ENCODE peak calls at places on chromosome 2, in ten cellular contexts. V, Q, R, A, T, X, S, B, G and D are unnamed samples.

GRCh38 chr2:229689307-229689839 is 25.0 kb downstream of the DNER start:
- DNase-seq in V (no peak), Q (no peak), R (no peak), A (no peak), T (no peak), X (no peak), S (no peak), B (no peak), G (no peak), D (no peak)

GRCh38 chr2:142872900-142873724 is 4.4 kb upstream of the KYNU start:
- DNase-seq in V (peak; percentile 97), Q (peak; percentile 85), R (peak; percentile 84), A (no peak), T (peak; percentile 59), X (no peak), S (no peak), B (no peak), G (no peak), D (peak; percentile 89)

GRCh38 chr2:170425291-170425751 is 247.4 kb downstream of the MYO3B start:
- DNase-seq in V (peak; percentile 36), Q (peak; percentile 16), R (peak; percentile 5), A (peak; percentile 46), T (peak; percentile 1), X (no peak), S (no peak), B (no peak), G (no peak), D (peak; percentile 13)

GRCh38 chr2:20490300-20491181 is 43.7 kb downstream of the RHOB start:
- DNase-seq in V (peak; percentile 72), Q (peak; percentile 99), R (peak; percentile 97), A (no peak), T (peak; percentile 94), X (no peak), S (no peak), B (no peak), G (peak; percentile 43), D (peak; percentile 91)

GRCh38 chr2:41768301-41768700 is 279.5 kb upstream of the PKDCC start:
- DNase-seq in V (no peak), Q (no peak), R (no peak), A (no peak), T (no peak), X (no peak), S (no peak), B (no peak), G (peak; percentile 18), D (no peak)

GRCh38 chr2:133541797-133542196 is 26.5 kb downstream of the NCKAP5 start:
- DNase-seq in V (no peak), Q (no peak), R (no peak), A (peak; percentile 37), T (no peak), X (no peak), S (no peak), B (no peak), G (no peak), D (no peak)

GRCh38 chr2:88252646-88253045 is 82.5 kb downstream of the THNSL2 start:
- DNase-seq in V (no peak), Q (no peak), R (no peak), A (no peak), T (no peak), X (no peak), S (no peak), B (no peak), G (no peak), D (no peak)

GRCh38 chr2:102256281-102256680 is 55.1 kb upstream of the IL1RL1 start:
- DNase-seq in V (no peak), Q (peak; percentile 14), R (no peak), A (no peak), T (no peak), X (no peak), S (no peak), B (no peak), G (no peak), D (no peak)

GRCh38 chr2:33034784-33035183 is 88.0 kb downstream of the LTBP1 start:
- DNase-seq in V (no peak), Q (peak; percentile 66), R (peak; percentile 86), A (no peak), T (peak; percentile 68), X (no peak), S (no peak), B (no peak), G (no peak), D (peak; percentile 74)
- H3K4me3 ChIP-seq in V (no peak overlapping the region), Q (no peak overlapping the region), R (peak overlapping the region; percentile 43), A (no peak overlapping the region), T (no peak overlapping the region), X (no peak overlapping the region), S (no peak overlapping the region), B (no peak overlapping the region), G (no peak overlapping the region), D (no peak overlapping the region)

GRCh38 chr2:75289771-75290170 is 90.5 kb upstream of the TACR1 start:
- DNase-seq in V (peak; percentile 48), Q (peak; percentile 86), R (peak; percentile 30), A (no peak), T (no peak), X (no peak), S (no peak), B (no peak), G (no peak), D (no peak)

GRCh38 chr2:75292826-75293225 is 93.5 kb upstream of the TACR1 start:
- DNase-seq in V (peak; percentile 83), Q (peak; percentile 91), R (peak; percentile 87), A (no peak), T (peak; percentile 60), X (no peak), S (no peak), B (no peak), G (no peak), D (peak; percentile 68)

GRCh38 chr2:75287624-75288313 is 88.4 kb upstream of the TACR1 start:
- DNase-seq in V (no peak), Q (no peak), R (no peak), A (no peak), T (no peak), X (no peak), S (no peak), B (no peak), G (no peak), D (no peak)

GRCh38 chr2:75288760-75289159 is 89.4 kb upstream of the TACR1 start:
- DNase-seq in V (no peak), Q (no peak), R (no peak), A (no peak), T (no peak), X (no peak), S (no peak), B (no peak), G (no peak), D (no peak)

DNA sequence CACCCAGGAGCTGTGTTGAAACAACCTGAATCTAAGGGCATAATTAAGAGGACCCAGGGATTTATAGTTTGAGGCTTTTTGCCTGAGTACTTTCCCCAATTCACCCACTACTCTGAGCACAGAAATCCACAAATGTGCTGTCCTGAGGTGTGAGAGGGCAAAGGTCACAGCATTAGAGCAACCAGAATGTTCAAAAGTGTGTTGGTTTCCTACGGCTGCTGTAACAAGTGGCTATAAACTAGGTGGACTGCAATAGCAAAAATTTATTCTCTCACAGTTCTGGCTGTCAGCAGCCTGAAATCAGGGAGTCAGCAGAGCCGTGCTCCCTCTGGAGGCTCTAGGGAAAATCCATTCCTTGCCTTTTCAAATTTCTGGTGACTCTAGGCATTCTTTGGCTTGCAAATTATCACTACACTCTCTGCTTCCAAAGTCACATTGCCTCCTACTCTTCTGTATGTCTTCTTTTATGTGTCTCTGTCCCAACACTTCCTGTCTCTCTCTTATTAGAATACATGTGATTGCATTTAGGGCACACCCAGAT is 91.3 kb upstream of the TACR1 start:
- DNase-seq in V (peak; percentile 45), Q (peak; percentile 49), R (peak; percentile 54), A (no peak), T (no peak), X (no peak), S (no peak), B (no peak), G (no peak), D (peak; percentile 50)
- TF ChIP-seq CTCF in V (peak; percentile 51), Q (peak; percentile 65), R (peak; percentile 69), A (no peak), T (peak; percentile 63), X (no peak), S (no peak), B (no peak), G (no peak), D (peak; percentile 63)

GRCh38 chr2:231411871-231412615 is 16.5 kb downstream of the B3GNT7 start:
- DNase-seq in V (peak; percentile 71), Q (peak; percentile 75), R (peak; percentile 67), A (peak; percentile 97), T (peak; percentile 41), X (peak; percentile 28), S (no peak), B (peak; percentile 97), G (peak; percentile 91), D (peak; percentile 77)

GRCh38 chr2:231411237-231411636 is 15.7 kb downstream of the B3GNT7 start:
- DNase-seq in V (no peak), Q (no peak), R (no peak), A (no peak), T (no peak), X (no peak), S (no peak), B (no peak), G (no peak), D (no peak)

GRCh38 chr2:231413921-231414476 is 18.5 kb downstream of the B3GNT7 start:
- DNase-seq in V (no peak), Q (no peak), R (no peak), A (peak; percentile 84), T (no peak), X (no peak), S (no peak), B (no peak), G (no peak), D (no peak)

GRCh38 chr2:231413456-231413855 is 17.9 kb downstream of the B3GNT7 start:
- DNase-seq in V (no peak), Q (no peak), R (no peak), A (peak; percentile 60), T (no peak), X (no peak), S (no peak), B (no peak), G (no peak), D (no peak)

DNA sequence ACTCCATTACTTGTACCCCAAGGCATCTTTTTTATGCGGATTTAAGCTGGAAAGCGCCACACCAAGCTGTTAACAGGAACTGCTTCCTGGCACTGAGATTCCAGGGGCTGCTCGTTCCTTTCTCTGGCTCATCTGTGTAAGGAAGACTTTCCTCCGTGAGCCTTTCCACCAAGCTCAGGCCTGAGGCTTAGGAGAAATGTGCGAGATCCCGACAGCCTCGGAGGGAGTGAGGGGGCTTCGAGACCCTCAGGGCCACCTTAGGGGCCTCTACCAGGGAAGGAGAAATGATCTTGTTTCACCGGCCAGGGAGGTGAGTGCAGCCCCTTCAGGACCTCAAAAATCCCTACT is 17.1 kb downstream of the B3GNT7 start:
- DNase-seq in V (no peak), Q (no peak), R (no peak), A (no peak), T (no peak), X (no peak), S (no peak), B (no peak), G (no peak), D (no peak)
- H3K4me3 ChIP-seq in V (no peak overlapping the region), Q (no peak overlapping the region), R (peak overlapping the region; percentile 66), A (peak overlapping the region; percentile 55), T (peak overlapping the region; percentile 55), X (no peak overlapping the region), S (no peak overlapping the region), B (peak overlapping the region; percentile 39), G (peak overlapping the region; percentile 58), D (peak overlapping the region; percentile 63)

GRCh38 chr2:216029416-216030129 is 16.2 kb upstream of the MREG start:
- DNase-seq in V (peak; percentile 79), Q (peak; percentile 36), R (no peak), A (no peak), T (no peak), X (no peak), S (no peak), B (no peak), G (no peak), D (no peak)

GRCh38 chr2:216030210-216030609 is 16.9 kb upstream of the MREG start:
- DNase-seq in V (no peak), Q (no peak), R (no peak), A (no peak), T (no peak), X (no peak), S (no peak), B (no peak), G (no peak), D (no peak)

GRCh38 chr2:216031960-216032689 is 18.8 kb upstream of the MREG start:
- DNase-seq in V (peak; percentile 94), Q (peak; percentile 90), R (peak; percentile 82), A (no peak), T (peak; percentile 75), X (no peak), S (no peak), B (no peak), G (no peak), D (peak; percentile 60)

GRCh38 chr2:216033403-216033802 is 20.1 kb upstream of the MREG start:
- DNase-seq in V (no peak), Q (no peak), R (no peak), A (no peak), T (no peak), X (no peak), S (no peak), B (no peak), G (no peak), D (no peak)

DNA sequence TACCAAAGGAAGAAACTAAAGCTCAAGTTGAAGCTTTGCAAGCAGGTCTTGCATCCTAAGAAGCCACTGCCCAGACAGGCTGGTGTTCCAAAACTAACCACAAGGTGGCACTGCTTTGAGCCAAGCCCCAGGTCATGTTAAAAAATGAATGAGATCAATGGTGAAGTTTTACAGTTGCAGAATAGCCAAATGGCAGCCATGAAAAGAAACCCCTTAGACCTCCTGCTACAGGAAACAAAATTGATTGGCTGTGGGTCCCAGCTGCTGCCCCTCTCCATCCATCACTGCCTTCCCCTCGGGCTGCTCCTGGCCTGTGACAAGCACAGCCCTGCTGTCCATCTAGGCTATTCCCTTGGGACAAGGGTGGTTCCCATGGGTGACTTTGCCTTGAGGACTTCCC is 20.7 kb upstream of the MREG start:
- DNase-seq in V (peak; percentile 77), Q (peak; percentile 61), R (peak; percentile 81), A (peak; percentile 77), T (peak; percentile 74), X (peak; percentile 65), S (peak; percentile 69), B (peak; percentile 84), G (peak; percentile 88), D (peak; percentile 89)
- TF ChIP-seq CTCF in V (peak; percentile 70), Q (peak; percentile 65), R (peak; percentile 94), A (peak; percentile 81), T (peak; percentile 92), X (peak; percentile 75), S (peak; percentile 57), B (peak; percentile 90), G (peak; percentile 83), D (peak; percentile 97)